ENCODE peak calls at places on chromosome 17, in ten cellular contexts. One of them, this sample, is unnamed.

GRCh38 chr17:4072487-4073157 is 70.2 kb downstream of the ZZEF1 start:
- DNase-seq in fibroblast of the aortic adventitia: peak
- DNase-seq in fibroblast of pulmonary artery: peak
- DNase-seq in B cell: no peak
- DNase-seq in esophagus squamous epithelium: no peak
- DNase-seq in breast epithelium: no peak
- DNase-seq in AG04450: peak
- DNase-seq in A549: no peak
- DNase-seq in CD8-positive, alpha-beta T cell: no peak
- DNase-seq in tibial nerve: no peak
- DNase-seq in this sample: no peak

GRCh38 chr17:72479113-72479512 is 358.3 kb downstream of the SOX9 start:
- DNase-seq in fibroblast of the aortic adventitia: no peak
- DNase-seq in fibroblast of pulmonary artery: no peak
- DNase-seq in B cell: no peak
- DNase-seq in esophagus squamous epithelium: no peak
- DNase-seq in breast epithelium: no peak
- DNase-seq in AG04450: no peak
- DNase-seq in A549: no peak
- DNase-seq in CD8-positive, alpha-beta T cell: no peak
- DNase-seq in tibial nerve: no peak
- DNase-seq in this sample: no peak

GRCh38 chr17:82658331-82658730 is 10.1 kb upstream of the WDR45B start:
- DNase-seq in fibroblast of the aortic adventitia: no peak
- DNase-seq in fibroblast of pulmonary artery: no peak
- DNase-seq in B cell: no peak
- DNase-seq in esophagus squamous epithelium: no peak
- DNase-seq in breast epithelium: no peak
- DNase-seq in AG04450: no peak
- DNase-seq in A549: no peak
- DNase-seq in CD8-positive, alpha-beta T cell: no peak
- DNase-seq in tibial nerve: no peak
- DNase-seq in this sample: no peak

GRCh38 chr17:71959129-71959528 is 161.7 kb upstream of the SOX9 start:
- DNase-seq in fibroblast of the aortic adventitia: peak
- DNase-seq in fibroblast of pulmonary artery: peak
- DNase-seq in B cell: no peak
- DNase-seq in esophagus squamous epithelium: no peak
- DNase-seq in breast epithelium: no peak
- DNase-seq in AG04450: no peak
- DNase-seq in A549: peak
- DNase-seq in CD8-positive, alpha-beta T cell: no peak
- DNase-seq in tibial nerve: no peak
- DNase-seq in this sample: peak

GRCh38 chr17:35730400-35731005 is 936 bp upstream of the RASL10B start:
- DNase-seq in fibroblast of the aortic adventitia: no peak
- DNase-seq in fibroblast of pulmonary artery: no peak
- DNase-seq in B cell: no peak
- DNase-seq in esophagus squamous epithelium: no peak
- DNase-seq in breast epithelium: no peak
- DNase-seq in AG04450: no peak
- DNase-seq in A549: no peak
- DNase-seq in CD8-positive, alpha-beta T cell: no peak
- DNase-seq in tibial nerve: no peak
- DNase-seq in this sample: no peak

GRCh38 chr17:39170051-39170450 is 4.1 kb upstream of the ARL5C start:
- DNase-seq in fibroblast of the aortic adventitia: no peak
- DNase-seq in fibroblast of pulmonary artery: no peak
- DNase-seq in B cell: no peak
- DNase-seq in esophagus squamous epithelium: no peak
- DNase-seq in breast epithelium: no peak
- DNase-seq in AG04450: no peak
- DNase-seq in A549: no peak
- DNase-seq in CD8-positive, alpha-beta T cell: no peak
- DNase-seq in tibial nerve: no peak
- DNase-seq in this sample: no peak

GRCh38 chr17:77308768-77309726 is 168.3 kb downstream of the SEC14L1 start:
- DNase-seq in fibroblast of the aortic adventitia: peak
- DNase-seq in fibroblast of pulmonary artery: peak
- DNase-seq in B cell: no peak
- DNase-seq in esophagus squamous epithelium: no peak
- DNase-seq in breast epithelium: no peak
- DNase-seq in AG04450: no peak
- DNase-seq in A549: no peak
- DNase-seq in CD8-positive, alpha-beta T cell: no peak
- DNase-seq in tibial nerve: no peak
- DNase-seq in this sample: no peak

GRCh38 chr17:73211745-73212144 is 18.9 kb downstream of the COG1 start:
- DNase-seq in fibroblast of the aortic adventitia: no peak
- DNase-seq in fibroblast of pulmonary artery: no peak
- DNase-seq in B cell: no peak
- DNase-seq in esophagus squamous epithelium: no peak
- DNase-seq in breast epithelium: no peak
- DNase-seq in AG04450: no peak
- DNase-seq in A549: no peak
- DNase-seq in CD8-positive, alpha-beta T cell: peak
- DNase-seq in tibial nerve: no peak
- DNase-seq in this sample: no peak

DNA sequence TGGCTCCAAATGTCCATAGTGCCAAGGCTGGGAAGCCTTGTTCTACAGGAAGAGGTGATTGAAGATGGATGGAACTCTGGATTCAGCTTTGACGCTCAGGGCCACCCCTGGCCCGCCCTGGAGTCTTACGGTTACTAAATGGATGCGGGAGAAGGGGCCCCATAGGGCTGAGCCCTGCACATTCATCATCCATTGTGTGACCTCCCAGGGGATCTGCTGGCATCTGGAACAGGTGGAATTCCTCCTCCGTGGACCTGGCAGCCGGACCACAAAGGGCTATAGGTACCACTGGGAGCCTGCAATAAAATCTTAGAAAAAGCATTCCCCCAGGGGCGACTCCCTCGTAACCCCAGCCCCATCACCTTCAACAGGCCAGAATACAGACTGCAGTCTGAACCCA is 81.4 kb upstream of the NOL11 start:
- DNase-seq in fibroblast of the aortic adventitia: no peak
- DNase-seq in fibroblast of pulmonary artery: no peak
- DNase-seq in B cell: no peak
- DNase-seq in esophagus squamous epithelium: no peak
- DNase-seq in breast epithelium: no peak
- DNase-seq in AG04450: no peak
- DNase-seq in A549: no peak
- DNase-seq in CD8-positive, alpha-beta T cell: no peak
- DNase-seq in tibial nerve: no peak
- DNase-seq in this sample: no peak
- TF ChIP-seq CTCF in fibroblast of the aortic adventitia: no peak
- TF ChIP-seq CTCF in fibroblast of pulmonary artery: no peak
- TF ChIP-seq CTCF in B cell: no peak
- TF ChIP-seq CTCF in esophagus squamous epithelium: no peak
- TF ChIP-seq CTCF in breast epithelium: no peak
- TF ChIP-seq CTCF in AG04450: no peak
- TF ChIP-seq CTCF in A549: no peak
- TF ChIP-seq CTCF in CD8-positive, alpha-beta T cell: no peak
- TF ChIP-seq CTCF in tibial nerve: no peak
- TF ChIP-seq CTCF in this sample: no peak

GRCh38 chr17:33294994-33295393 is 1.9 kb upstream of the ASIC2 start:
- DNase-seq in fibroblast of the aortic adventitia: no peak
- DNase-seq in fibroblast of pulmonary artery: no peak
- DNase-seq in B cell: no peak
- DNase-seq in esophagus squamous epithelium: no peak
- DNase-seq in breast epithelium: no peak
- DNase-seq in AG04450: no peak
- DNase-seq in A549: no peak
- DNase-seq in CD8-positive, alpha-beta T cell: no peak
- DNase-seq in tibial nerve: no peak
- DNase-seq in this sample: no peak

GRCh38 chr17:33290156-33290697 is 2.9 kb downstream of the ASIC2 start:
- DNase-seq in fibroblast of the aortic adventitia: no peak
- DNase-seq in fibroblast of pulmonary artery: no peak
- DNase-seq in B cell: no peak
- DNase-seq in esophagus squamous epithelium: no peak
- DNase-seq in breast epithelium: no peak
- DNase-seq in AG04450: no peak
- DNase-seq in A549: no peak
- DNase-seq in CD8-positive, alpha-beta T cell: no peak
- DNase-seq in tibial nerve: no peak
- DNase-seq in this sample: no peak

GRCh38 chr17:33291248-33292183 is 1.6 kb downstream of the ASIC2 start:
- DNase-seq in fibroblast of the aortic adventitia: no peak
- DNase-seq in fibroblast of pulmonary artery: peak
- DNase-seq in B cell: no peak
- DNase-seq in esophagus squamous epithelium: no peak
- DNase-seq in breast epithelium: no peak
- DNase-seq in AG04450: no peak
- DNase-seq in A549: peak
- DNase-seq in CD8-positive, alpha-beta T cell: no peak
- DNase-seq in tibial nerve: no peak
- DNase-seq in this sample: peak

GRCh38 chr17:33292981-33293867 is at the start of gene ASIC2:
- DNase-seq in fibroblast of the aortic adventitia: no peak
- DNase-seq in fibroblast of pulmonary artery: no peak
- DNase-seq in B cell: no peak
- DNase-seq in esophagus squamous epithelium: no peak
- DNase-seq in breast epithelium: no peak
- DNase-seq in AG04450: no peak
- DNase-seq in A549: peak
- DNase-seq in CD8-positive, alpha-beta T cell: no peak
- DNase-seq in tibial nerve: no peak
- DNase-seq in this sample: no peak

GRCh38 chr17:33292184-33292980 is 713 bp downstream of the ASIC2 start:
- DNase-seq in fibroblast of the aortic adventitia: peak
- DNase-seq in fibroblast of pulmonary artery: peak
- DNase-seq in B cell: no peak
- DNase-seq in esophagus squamous epithelium: no peak
- DNase-seq in breast epithelium: no peak
- DNase-seq in AG04450: no peak
- DNase-seq in A549: peak
- DNase-seq in CD8-positive, alpha-beta T cell: no peak
- DNase-seq in tibial nerve: no peak
- DNase-seq in this sample: peak
- TF ChIP-seq CTCF in fibroblast of the aortic adventitia: peak
- TF ChIP-seq CTCF in fibroblast of pulmonary artery: no peak
- TF ChIP-seq CTCF in B cell: no peak
- TF ChIP-seq CTCF in esophagus squamous epithelium: no peak
- TF ChIP-seq CTCF in breast epithelium: no peak
- TF ChIP-seq CTCF in AG04450: peak
- TF ChIP-seq CTCF in A549: peak
- TF ChIP-seq CTCF in CD8-positive, alpha-beta T cell: no peak
- TF ChIP-seq CTCF in tibial nerve: no peak
- TF ChIP-seq CTCF in this sample: no peak

DNA sequence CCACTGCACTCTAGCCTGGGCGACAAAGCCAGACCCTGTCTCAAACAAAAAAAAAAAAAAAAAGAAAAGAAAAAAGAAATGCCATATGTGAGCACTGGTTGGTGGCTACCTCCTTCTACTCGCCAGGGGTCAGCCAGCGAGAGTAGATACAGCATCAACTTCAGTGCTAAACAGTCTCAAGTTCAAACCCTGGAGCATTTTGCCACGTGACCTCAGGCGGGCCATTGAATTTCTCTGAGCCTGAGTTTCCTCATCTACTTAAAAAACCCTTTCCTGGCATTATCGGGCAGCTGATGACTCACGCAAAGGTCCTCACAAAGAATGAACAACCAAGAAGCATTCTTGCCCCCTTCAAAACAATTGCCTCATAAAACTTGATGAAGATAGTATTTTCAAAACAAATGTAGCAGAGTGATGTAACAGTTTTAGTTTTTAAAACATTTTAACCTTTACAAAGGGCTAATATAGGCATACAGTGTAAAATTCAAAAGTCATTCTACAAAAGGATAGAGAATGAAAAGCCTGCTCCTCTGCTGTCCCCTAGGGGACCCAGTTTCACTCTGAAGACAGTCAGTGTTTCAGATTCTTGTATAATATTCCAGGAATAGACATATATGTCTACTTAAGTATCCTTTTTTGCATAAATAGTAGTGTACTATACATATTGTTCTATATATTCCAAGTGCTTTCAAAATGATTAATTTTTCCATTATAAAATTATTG is 28.4 kb downstream of the DNAH2 start:
- DNase-seq in fibroblast of the aortic adventitia: peak
- DNase-seq in fibroblast of pulmonary artery: peak
- DNase-seq in B cell: no peak
- DNase-seq in esophagus squamous epithelium: no peak
- DNase-seq in breast epithelium: peak
- DNase-seq in AG04450: peak
- DNase-seq in A549: peak
- DNase-seq in CD8-positive, alpha-beta T cell: no peak
- DNase-seq in tibial nerve: peak
- DNase-seq in this sample: no peak
- TF ChIP-seq CTCF in fibroblast of the aortic adventitia: peak
- TF ChIP-seq CTCF in fibroblast of pulmonary artery: peak
- TF ChIP-seq CTCF in B cell: no peak
- TF ChIP-seq CTCF in esophagus squamous epithelium: no peak
- TF ChIP-seq CTCF in breast epithelium: no peak
- TF ChIP-seq CTCF in AG04450: peak
- TF ChIP-seq CTCF in A549: peak
- TF ChIP-seq CTCF in CD8-positive, alpha-beta T cell: no peak
- TF ChIP-seq CTCF in tibial nerve: no peak
- TF ChIP-seq CTCF in this sample: no peak

GRCh38 chr17:48262982-48263586 is 155.5 kb downstream of the SNX11 start:
- DNase-seq in fibroblast of the aortic adventitia: no peak
- DNase-seq in fibroblast of pulmonary artery: peak
- DNase-seq in B cell: no peak
- DNase-seq in esophagus squamous epithelium: no peak
- DNase-seq in breast epithelium: no peak
- DNase-seq in AG04450: no peak
- DNase-seq in A549: peak
- DNase-seq in CD8-positive, alpha-beta T cell: no peak
- DNase-seq in tibial nerve: no peak
- DNase-seq in this sample: peak

GRCh38 chr17:48258317-48258716 is 150.8 kb downstream of the SNX11 start:
- DNase-seq in fibroblast of the aortic adventitia: no peak
- DNase-seq in fibroblast of pulmonary artery: no peak
- DNase-seq in B cell: no peak
- DNase-seq in esophagus squamous epithelium: no peak
- DNase-seq in breast epithelium: no peak
- DNase-seq in AG04450: no peak
- DNase-seq in A549: no peak
- DNase-seq in CD8-positive, alpha-beta T cell: no peak
- DNase-seq in tibial nerve: no peak
- DNase-seq in this sample: no peak

GRCh38 chr17:48261297-48261880 is 153.8 kb downstream of the SNX11 start:
- DNase-seq in fibroblast of the aortic adventitia: no peak
- DNase-seq in fibroblast of pulmonary artery: no peak
- DNase-seq in B cell: no peak
- DNase-seq in esophagus squamous epithelium: no peak
- DNase-seq in breast epithelium: no peak
- DNase-seq in AG04450: no peak
- DNase-seq in A549: peak
- DNase-seq in CD8-positive, alpha-beta T cell: no peak
- DNase-seq in tibial nerve: no peak
- DNase-seq in this sample: no peak

GRCh38 chr17:48254896-48255295 is 147.3 kb downstream of the SNX11 start:
- DNase-seq in fibroblast of the aortic adventitia: no peak
- DNase-seq in fibroblast of pulmonary artery: peak
- DNase-seq in B cell: no peak
- DNase-seq in esophagus squamous epithelium: no peak
- DNase-seq in breast epithelium: no peak
- DNase-seq in AG04450: no peak
- DNase-seq in A549: no peak
- DNase-seq in CD8-positive, alpha-beta T cell: no peak
- DNase-seq in tibial nerve: no peak
- DNase-seq in this sample: no peak

DNA sequence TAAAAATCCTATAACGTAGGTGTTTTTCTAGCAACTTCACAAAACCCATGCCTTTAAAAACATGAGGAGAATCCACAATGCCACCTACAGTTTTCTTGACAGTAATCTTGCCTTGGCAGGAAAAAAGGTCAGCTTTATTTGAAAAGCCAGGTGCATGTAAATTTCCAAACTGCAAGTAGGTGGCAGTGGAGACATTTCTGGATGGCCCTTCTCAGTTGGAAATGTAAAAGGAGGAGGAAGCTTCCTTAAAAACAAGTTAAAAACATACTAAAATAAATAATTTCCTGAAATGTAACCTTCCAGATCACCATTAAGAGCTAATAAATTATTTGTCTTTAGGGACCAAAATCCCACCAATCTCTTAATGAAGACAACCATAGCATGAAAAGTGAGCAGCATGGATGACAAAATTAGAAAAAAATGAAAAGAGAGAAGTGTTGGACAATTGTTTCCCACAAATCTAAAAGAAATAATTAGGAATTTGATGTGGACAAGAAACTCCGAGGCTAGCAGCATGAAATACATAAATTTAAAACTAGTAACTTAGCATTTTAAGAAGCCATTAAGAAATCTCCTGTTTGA is 152.2 kb downstream of the SNX11 start:
- DNase-seq in fibroblast of the aortic adventitia: peak
- DNase-seq in fibroblast of pulmonary artery: peak
- DNase-seq in B cell: no peak
- DNase-seq in esophagus squamous epithelium: no peak
- DNase-seq in breast epithelium: no peak
- DNase-seq in AG04450: no peak
- DNase-seq in A549: peak
- DNase-seq in CD8-positive, alpha-beta T cell: no peak
- DNase-seq in tibial nerve: no peak
- DNase-seq in this sample: no peak
- TF ChIP-seq CTCF in fibroblast of the aortic adventitia: peak
- TF ChIP-seq CTCF in fibroblast of pulmonary artery: peak
- TF ChIP-seq CTCF in B cell: no peak
- TF ChIP-seq CTCF in esophagus squamous epithelium: peak
- TF ChIP-seq CTCF in breast epithelium: peak
- TF ChIP-seq CTCF in AG04450: peak
- TF ChIP-seq CTCF in A549: peak
- TF ChIP-seq CTCF in CD8-positive, alpha-beta T cell: peak
- TF ChIP-seq CTCF in tibial nerve: no peak
- TF ChIP-seq CTCF in this sample: peak

This sample was measured in GM13976.